ENCODE peak calls at places on chromosomes 5 and 9, in ten cellular contexts. One of them, this sample, is unnamed.
A peak's percentile ranks its signal among the peaks of the same experiment; 100 is the strongest.

GRCh38 chr9:104931256-104931655 is 3.3 kb upstream of the ABCA1 start:
- DNase-seq in posterior vena cava: no peak
- DNase-seq in activated CD4-positive, alpha-beta T cell treated with anti-CD3 and anti-CD28 coated beads, Interleukin-2, amount 50 U/mL, for 48 hours: no peak
- DNase-seq in NCI-H510A treated with DMSO at 0.1 percent for 48 hours: no peak
- DNase-seq in M059J: no peak
- DNase-seq in A549: no peak
- DNase-seq in heart right ventricle: no peak
- DNase-seq in T-helper 1 cell: no peak
- DNase-seq in CD8-positive, alpha-beta memory T cell: no peak
- DNase-seq in H4: no peak
- DNase-seq in this sample: no peak

GRCh38 chr5:38929838-38930237 is 84.0 kb downstream of the OSMR start:
- DNase-seq in posterior vena cava: no peak
- DNase-seq in activated CD4-positive, alpha-beta T cell treated with anti-CD3 and anti-CD28 coated beads, Interleukin-2, amount 50 U/mL, for 48 hours: no peak
- DNase-seq in NCI-H510A treated with DMSO at 0.1 percent for 48 hours: no peak
- DNase-seq in M059J: no peak
- DNase-seq in A549: no peak
- DNase-seq in heart right ventricle: no peak
- DNase-seq in T-helper 1 cell: no peak
- DNase-seq in CD8-positive, alpha-beta memory T cell: no peak
- DNase-seq in H4: no peak
- DNase-seq in this sample: no peak

GRCh38 chr5:164722702-164723101 is 1217.3 kb downstream of the MAT2B start:
- DNase-seq in posterior vena cava: no peak
- DNase-seq in activated CD4-positive, alpha-beta T cell treated with anti-CD3 and anti-CD28 coated beads, Interleukin-2, amount 50 U/mL, for 48 hours: no peak
- DNase-seq in NCI-H510A treated with DMSO at 0.1 percent for 48 hours: no peak
- DNase-seq in M059J: no peak
- DNase-seq in A549: no peak
- DNase-seq in heart right ventricle: no peak
- DNase-seq in T-helper 1 cell: no peak
- DNase-seq in CD8-positive, alpha-beta memory T cell: no peak
- DNase-seq in H4: no peak
- DNase-seq in this sample: no peak

GRCh38 chr9:24602687-24603352 is 57.1 kb upstream of the IZUMO3 start:
- DNase-seq in posterior vena cava: no peak
- DNase-seq in activated CD4-positive, alpha-beta T cell treated with anti-CD3 and anti-CD28 coated beads, Interleukin-2, amount 50 U/mL, for 48 hours: no peak
- DNase-seq in NCI-H510A treated with DMSO at 0.1 percent for 48 hours: no peak
- DNase-seq in M059J: peak; percentile 15
- DNase-seq in A549: no peak
- DNase-seq in heart right ventricle: no peak
- DNase-seq in T-helper 1 cell: no peak
- DNase-seq in CD8-positive, alpha-beta memory T cell: no peak
- DNase-seq in H4: peak; percentile 38
- DNase-seq in this sample: no peak

GRCh38 chr5:150033334-150033733 is 32.8 kb downstream of the HMGXB3 start:
- DNase-seq in posterior vena cava: no peak
- DNase-seq in activated CD4-positive, alpha-beta T cell treated with anti-CD3 and anti-CD28 coated beads, Interleukin-2, amount 50 U/mL, for 48 hours: no peak
- DNase-seq in NCI-H510A treated with DMSO at 0.1 percent for 48 hours: no peak
- DNase-seq in M059J: no peak
- DNase-seq in A549: no peak
- DNase-seq in heart right ventricle: no peak
- DNase-seq in T-helper 1 cell: no peak
- DNase-seq in CD8-positive, alpha-beta memory T cell: no peak
- DNase-seq in H4: no peak
- DNase-seq in this sample: no peak

GRCh38 chr9:104091028-104091590 is 3.0 kb upstream of the SMC2 start:
- DNase-seq in posterior vena cava: no peak
- DNase-seq in activated CD4-positive, alpha-beta T cell treated with anti-CD3 and anti-CD28 coated beads, Interleukin-2, amount 50 U/mL, for 48 hours: no peak
- DNase-seq in NCI-H510A treated with DMSO at 0.1 percent for 48 hours: peak; percentile 86
- DNase-seq in M059J: no peak
- DNase-seq in A549: no peak
- DNase-seq in heart right ventricle: no peak
- DNase-seq in T-helper 1 cell: no peak
- DNase-seq in CD8-positive, alpha-beta memory T cell: no peak
- DNase-seq in H4: no peak
- DNase-seq in this sample: peak; percentile 68

GRCh38 chr5:40172721-40173120 is 507.0 kb upstream of the PTGER4 start:
- DNase-seq in posterior vena cava: no peak
- DNase-seq in activated CD4-positive, alpha-beta T cell treated with anti-CD3 and anti-CD28 coated beads, Interleukin-2, amount 50 U/mL, for 48 hours: no peak
- DNase-seq in NCI-H510A treated with DMSO at 0.1 percent for 48 hours: no peak
- DNase-seq in M059J: peak; percentile 72
- DNase-seq in A549: no peak
- DNase-seq in heart right ventricle: no peak
- DNase-seq in T-helper 1 cell: no peak
- DNase-seq in CD8-positive, alpha-beta memory T cell: no peak
- DNase-seq in H4: no peak
- DNase-seq in this sample: no peak

GRCh38 chr9:111501005-111501562 is 16.9 kb upstream of the ECPAS start:
- DNase-seq in posterior vena cava: no peak
- DNase-seq in activated CD4-positive, alpha-beta T cell treated with anti-CD3 and anti-CD28 coated beads, Interleukin-2, amount 50 U/mL, for 48 hours: no peak
- DNase-seq in NCI-H510A treated with DMSO at 0.1 percent for 48 hours: no peak
- DNase-seq in M059J: no peak
- DNase-seq in A549: no peak
- DNase-seq in heart right ventricle: no peak
- DNase-seq in T-helper 1 cell: no peak
- DNase-seq in CD8-positive, alpha-beta memory T cell: no peak
- DNase-seq in H4: no peak
- DNase-seq in this sample: no peak

GRCh38 chr9:69564557-69564956 is 107.6 kb downstream of the APBA1 start:
- DNase-seq in posterior vena cava: no peak
- DNase-seq in activated CD4-positive, alpha-beta T cell treated with anti-CD3 and anti-CD28 coated beads, Interleukin-2, amount 50 U/mL, for 48 hours: no peak
- DNase-seq in NCI-H510A treated with DMSO at 0.1 percent for 48 hours: no peak
- DNase-seq in M059J: no peak
- DNase-seq in A549: no peak
- DNase-seq in heart right ventricle: no peak
- DNase-seq in T-helper 1 cell: no peak
- DNase-seq in CD8-positive, alpha-beta memory T cell: no peak
- DNase-seq in H4: no peak
- DNase-seq in this sample: no peak

GRCh38 chr5:82183828-82184227 is 94.3 kb downstream of the RPS23 start:
- DNase-seq in posterior vena cava: no peak
- DNase-seq in activated CD4-positive, alpha-beta T cell treated with anti-CD3 and anti-CD28 coated beads, Interleukin-2, amount 50 U/mL, for 48 hours: no peak
- DNase-seq in NCI-H510A treated with DMSO at 0.1 percent for 48 hours: no peak
- DNase-seq in M059J: peak; percentile 32
- DNase-seq in A549: no peak
- DNase-seq in heart right ventricle: no peak
- DNase-seq in T-helper 1 cell: no peak
- DNase-seq in CD8-positive, alpha-beta memory T cell: no peak
- DNase-seq in H4: peak; percentile 41
- DNase-seq in this sample: no peak

GRCh38 chr9:15999422-16000339 is 446.8 kb downstream of the CCDC171 start:
- DNase-seq in posterior vena cava: no peak
- DNase-seq in activated CD4-positive, alpha-beta T cell treated with anti-CD3 and anti-CD28 coated beads, Interleukin-2, amount 50 U/mL, for 48 hours: no peak
- DNase-seq in NCI-H510A treated with DMSO at 0.1 percent for 48 hours: no peak
- DNase-seq in M059J: peak; percentile 98
- DNase-seq in A549: peak; percentile 79
- DNase-seq in heart right ventricle: no peak
- DNase-seq in T-helper 1 cell: no peak
- DNase-seq in CD8-positive, alpha-beta memory T cell: no peak
- DNase-seq in H4: peak; percentile 54
- DNase-seq in this sample: no peak

GRCh38 chr9:133306242-133307194 is 29.5 kb downstream of the SURF6 start:
- DNase-seq in posterior vena cava: no peak
- DNase-seq in activated CD4-positive, alpha-beta T cell treated with anti-CD3 and anti-CD28 coated beads, Interleukin-2, amount 50 U/mL, for 48 hours: no peak
- DNase-seq in NCI-H510A treated with DMSO at 0.1 percent for 48 hours: no peak
- DNase-seq in M059J: peak; percentile 33
- DNase-seq in A549: no peak
- DNase-seq in heart right ventricle: no peak
- DNase-seq in T-helper 1 cell: no peak
- DNase-seq in CD8-positive, alpha-beta memory T cell: no peak
- DNase-seq in H4: no peak
- DNase-seq in this sample: no peak

GRCh38 chr9:82970359-82970758 is 92.6 kb downstream of the RASEF start:
- DNase-seq in posterior vena cava: no peak
- DNase-seq in activated CD4-positive, alpha-beta T cell treated with anti-CD3 and anti-CD28 coated beads, Interleukin-2, amount 50 U/mL, for 48 hours: no peak
- DNase-seq in NCI-H510A treated with DMSO at 0.1 percent for 48 hours: no peak
- DNase-seq in M059J: no peak
- DNase-seq in A549: no peak
- DNase-seq in heart right ventricle: no peak
- DNase-seq in T-helper 1 cell: no peak
- DNase-seq in CD8-positive, alpha-beta memory T cell: no peak
- DNase-seq in H4: no peak
- DNase-seq in this sample: no peak

GRCh38 chr5:134509308-134510040 is 16.0 kb upstream of the JADE2 start:
- DNase-seq in posterior vena cava: peak; percentile 40
- DNase-seq in activated CD4-positive, alpha-beta T cell treated with anti-CD3 and anti-CD28 coated beads, Interleukin-2, amount 50 U/mL, for 48 hours: no peak
- DNase-seq in NCI-H510A treated with DMSO at 0.1 percent for 48 hours: no peak
- DNase-seq in M059J: peak; percentile 98
- DNase-seq in A549: peak; percentile 35
- DNase-seq in heart right ventricle: no peak
- DNase-seq in T-helper 1 cell: no peak
- DNase-seq in CD8-positive, alpha-beta memory T cell: no peak
- DNase-seq in H4: peak; percentile 99
- DNase-seq in this sample: peak; percentile 56

GRCh38 chr9:84266087-84266561 is 74.4 kb downstream of the SLC28A3 start:
- DNase-seq in posterior vena cava: no peak
- DNase-seq in activated CD4-positive, alpha-beta T cell treated with anti-CD3 and anti-CD28 coated beads, Interleukin-2, amount 50 U/mL, for 48 hours: no peak
- DNase-seq in NCI-H510A treated with DMSO at 0.1 percent for 48 hours: peak; percentile 73
- DNase-seq in M059J: peak; percentile 62
- DNase-seq in A549: peak; percentile 19
- DNase-seq in heart right ventricle: no peak
- DNase-seq in T-helper 1 cell: no peak
- DNase-seq in CD8-positive, alpha-beta memory T cell: no peak
- DNase-seq in H4: no peak
- DNase-seq in this sample: peak; percentile 85

GRCh38 chr5:74384851-74385250 is 255.7 kb downstream of the ENC1 start:
- DNase-seq in posterior vena cava: no peak
- DNase-seq in activated CD4-positive, alpha-beta T cell treated with anti-CD3 and anti-CD28 coated beads, Interleukin-2, amount 50 U/mL, for 48 hours: no peak
- DNase-seq in NCI-H510A treated with DMSO at 0.1 percent for 48 hours: no peak
- DNase-seq in M059J: peak; percentile 47
- DNase-seq in A549: no peak
- DNase-seq in heart right ventricle: no peak
- DNase-seq in T-helper 1 cell: no peak
- DNase-seq in CD8-positive, alpha-beta memory T cell: no peak
- DNase-seq in H4: no peak
- DNase-seq in this sample: no peak

GRCh38 chr9:110255417-110256141 is 728 bp downstream of the TXN start:
- DNase-seq in posterior vena cava: peak; percentile 87
- DNase-seq in activated CD4-positive, alpha-beta T cell treated with anti-CD3 and anti-CD28 coated beads, Interleukin-2, amount 50 U/mL, for 48 hours: peak; percentile 76
- DNase-seq in NCI-H510A treated with DMSO at 0.1 percent for 48 hours: peak; percentile 18
- DNase-seq in M059J: peak; percentile 86
- DNase-seq in A549: peak; percentile 61
- DNase-seq in heart right ventricle: peak; percentile 52
- DNase-seq in T-helper 1 cell: peak; percentile 21
- DNase-seq in CD8-positive, alpha-beta memory T cell: no peak
- DNase-seq in H4: peak; percentile 24
- DNase-seq in this sample: peak; percentile 75

GRCh38 chr5:176466245-176466871 is 18.2 kb downstream of the FAF2 start:
- DNase-seq in posterior vena cava: no peak
- DNase-seq in activated CD4-positive, alpha-beta T cell treated with anti-CD3 and anti-CD28 coated beads, Interleukin-2, amount 50 U/mL, for 48 hours: no peak
- DNase-seq in NCI-H510A treated with DMSO at 0.1 percent for 48 hours: no peak
- DNase-seq in M059J: peak; percentile 15
- DNase-seq in A549: peak; percentile 61
- DNase-seq in heart right ventricle: no peak
- DNase-seq in T-helper 1 cell: no peak
- DNase-seq in CD8-positive, alpha-beta memory T cell: no peak
- DNase-seq in H4: peak; percentile 24
- DNase-seq in this sample: no peak

GRCh38 chr5:43997647-43998251 is 391.5 kb downstream of the FGF10 start:
- DNase-seq in posterior vena cava: no peak
- DNase-seq in activated CD4-positive, alpha-beta T cell treated with anti-CD3 and anti-CD28 coated beads, Interleukin-2, amount 50 U/mL, for 48 hours: no peak
- DNase-seq in NCI-H510A treated with DMSO at 0.1 percent for 48 hours: no peak
- DNase-seq in M059J: peak; percentile 57
- DNase-seq in A549: no peak
- DNase-seq in heart right ventricle: no peak
- DNase-seq in T-helper 1 cell: no peak
- DNase-seq in CD8-positive, alpha-beta memory T cell: no peak
- DNase-seq in H4: peak; percentile 96
- DNase-seq in this sample: no peak

GRCh38 chr5:91998774-91999173 is 615.7 kb upstream of the ARRDC3 start:
- DNase-seq in posterior vena cava: no peak
- DNase-seq in activated CD4-positive, alpha-beta T cell treated with anti-CD3 and anti-CD28 coated beads, Interleukin-2, amount 50 U/mL, for 48 hours: no peak
- DNase-seq in NCI-H510A treated with DMSO at 0.1 percent for 48 hours: no peak
- DNase-seq in M059J: no peak
- DNase-seq in A549: no peak
- DNase-seq in heart right ventricle: no peak
- DNase-seq in T-helper 1 cell: no peak
- DNase-seq in CD8-positive, alpha-beta memory T cell: no peak
- DNase-seq in H4: no peak
- DNase-seq in this sample: no peak

GRCh38 chr5:442335-443238 is at the start of gene EXOC3:
- DNase-seq in posterior vena cava: peak; percentile 90
- DNase-seq in activated CD4-positive, alpha-beta T cell treated with anti-CD3 and anti-CD28 coated beads, Interleukin-2, amount 50 U/mL, for 48 hours: peak; percentile 77
- DNase-seq in NCI-H510A treated with DMSO at 0.1 percent for 48 hours: peak; percentile 91
- DNase-seq in M059J: peak; percentile 75
- DNase-seq in A549: peak; percentile 75
- DNase-seq in heart right ventricle: peak; percentile 80
- DNase-seq in T-helper 1 cell: peak; percentile 47
- DNase-seq in CD8-positive, alpha-beta memory T cell: peak; percentile 71
- DNase-seq in H4: peak; percentile 64
- DNase-seq in this sample: peak; percentile 70

GRCh38 chr9:136551401-136552116 is 5.7 kb upstream of the NOTCH1 start:
- DNase-seq in posterior vena cava: peak; percentile 91
- DNase-seq in activated CD4-positive, alpha-beta T cell treated with anti-CD3 and anti-CD28 coated beads, Interleukin-2, amount 50 U/mL, for 48 hours: no peak
- DNase-seq in NCI-H510A treated with DMSO at 0.1 percent for 48 hours: no peak
- DNase-seq in M059J: peak; percentile 76
- DNase-seq in A549: peak; percentile 58
- DNase-seq in heart right ventricle: peak; percentile 78
- DNase-seq in T-helper 1 cell: no peak
- DNase-seq in CD8-positive, alpha-beta memory T cell: no peak
- DNase-seq in H4: peak; percentile 70
- DNase-seq in this sample: peak; percentile 58

GRCh38 chr9:35424356-35425352 is 65.3 kb upstream of the RUSC2 start:
- DNase-seq in posterior vena cava: no peak
- DNase-seq in activated CD4-positive, alpha-beta T cell treated with anti-CD3 and anti-CD28 coated beads, Interleukin-2, amount 50 U/mL, for 48 hours: no peak
- DNase-seq in NCI-H510A treated with DMSO at 0.1 percent for 48 hours: no peak
- DNase-seq in M059J: no peak
- DNase-seq in A549: no peak
- DNase-seq in heart right ventricle: no peak
- DNase-seq in T-helper 1 cell: no peak
- DNase-seq in CD8-positive, alpha-beta memory T cell: no peak
- DNase-seq in H4: no peak
- DNase-seq in this sample: no peak

GRCh38 chr9:101397746-101398334 is 578 bp downstream of the MRPL50 start:
- DNase-seq in posterior vena cava: no peak
- DNase-seq in activated CD4-positive, alpha-beta T cell treated with anti-CD3 and anti-CD28 coated beads, Interleukin-2, amount 50 U/mL, for 48 hours: no peak
- DNase-seq in NCI-H510A treated with DMSO at 0.1 percent for 48 hours: peak; percentile 83
- DNase-seq in M059J: no peak
- DNase-seq in A549: no peak
- DNase-seq in heart right ventricle: no peak
- DNase-seq in T-helper 1 cell: no peak
- DNase-seq in CD8-positive, alpha-beta memory T cell: no peak
- DNase-seq in H4: no peak
- DNase-seq in this sample: peak; percentile 28

This sample was measured in small intestine.